ENCODE peak calls at places on chromosomes 16 and 17, in nine cellular contexts. N, Q, V, F, O, J, G, C and E are unnamed samples.

GRCh38 chr17:46264456-46265198 is 30.3 kb upstream of the LRRC37A start:
- DNase-seq in N (peak), Q (no peak), V (no peak), F (no peak), O (no peak), J (peak), G (no peak), C (no peak), E (peak)

GRCh38 chr16:57271867-57272495 is 12.5 kb downstream of the PLLP start:
- DNase-seq in N (no peak), Q (no peak), V (no peak), F (no peak), O (no peak), J (no peak), G (no peak), C (no peak), E (no peak)

GRCh38 chr17:32483451-32484019 is 3.3 kb upstream of the CDK5R1 start:
- DNase-seq in N (no peak), Q (no peak), V (no peak), F (peak), O (no peak), J (peak), G (peak), C (no peak), E (peak)

GRCh38 chr16:1193825-1194581 is 31.1 kb downstream of the TPSG1 start:
- DNase-seq in N (no peak), Q (no peak), V (no peak), F (no peak), O (no peak), J (no peak), G (no peak), C (no peak), E (no peak)

GRCh38 chr17:1928976-1929375 is 96.2 kb downstream of the RTN4RL1 start:
- DNase-seq in N (no peak), Q (no peak), V (no peak), F (no peak), O (no peak), J (no peak), G (no peak), C (no peak), E (no peak)

GRCh38 chr17:59830007-59830630 is 62.6 kb downstream of the TUBD1 start:
- DNase-seq in N (no peak), Q (no peak), V (no peak), F (no peak), O (no peak), J (no peak), G (no peak), C (no peak), E (no peak)

GRCh38 chr16:3065069-3065741 is at the start of gene IL32:
- DNase-seq in N (peak), Q (no peak), V (peak), F (no peak), O (no peak), J (no peak), G (peak), C (no peak), E (peak)

GRCh38 chr17:279776-280175 is 72.8 kb downstream of the RPH3AL start:
- DNase-seq in N (no peak), Q (no peak), V (peak), F (no peak), O (no peak), J (no peak), G (no peak), C (no peak), E (no peak)

GRCh38 chr17:44909681-44910144 is 5.6 kb downstream of the GFAP start:
- DNase-seq in N (peak), Q (no peak), V (no peak), F (no peak), O (no peak), J (no peak), G (no peak), C (no peak), E (no peak)

GRCh38 chr16:27803775-27804549 is 254.0 kb downstream of the KATNIP start:
- DNase-seq in N (no peak), Q (no peak), V (no peak), F (no peak), O (no peak), J (peak), G (no peak), C (no peak), E (no peak)

GRCh38 chr16:30185141-30185682 is 1.8 kb downstream of the CORO1A start:
- DNase-seq in N (no peak), Q (no peak), V (peak), F (no peak), O (no peak), J (no peak), G (no peak), C (no peak), E (peak)

GRCh38 chr16:20383106-20384029 is 21.2 kb downstream of the PDILT start:
- DNase-seq in N (peak), Q (no peak), V (peak), F (peak), O (peak), J (peak), G (peak), C (peak), E (no peak)

GRCh38 chr17:80428363-80428762 is 13.4 kb downstream of the ENDOV start:
- DNase-seq in N (no peak), Q (no peak), V (peak), F (no peak), O (no peak), J (no peak), G (no peak), C (no peak), E (no peak)

GRCh38 chr16:11391576-11391975 is 46.3 kb downstream of the RMI2 start:
- DNase-seq in N (no peak), Q (no peak), V (peak), F (peak), O (no peak), J (peak), G (peak), C (no peak), E (no peak)

GRCh38 chr17:73511716-73512115 is 132.5 kb downstream of the SDK2 start:
- DNase-seq in N (no peak), Q (no peak), V (no peak), F (no peak), O (no peak), J (no peak), G (no peak), C (no peak), E (no peak)
- TF ChIP-seq CTCF in N (no peak), Q (no peak), V (no peak), F (no peak), O (no peak), J (no peak), G (no peak), C (no peak), E (no peak)

GRCh38 chr17:78143214-78144145 is 2.7 kb upstream of the C17orf99 start:
- DNase-seq in N (no peak), Q (no peak), V (peak), F (no peak), O (no peak), J (no peak), G (no peak), C (no peak), E (no peak)

GRCh38 chr17:78144736-78145641 is 1.2 kb upstream of the C17orf99 start:
- DNase-seq in N (no peak), Q (no peak), V (peak), F (no peak), O (no peak), J (no peak), G (peak), C (no peak), E (no peak)

GRCh38 chr17:78142113-78142861 is 3.9 kb upstream of the C17orf99 start:
- DNase-seq in N (no peak), Q (no peak), V (peak), F (no peak), O (no peak), J (no peak), G (peak), C (no peak), E (no peak)

GRCh38 chr17:78146471-78146869 is 285 bp downstream of the C17orf99 start:
- DNase-seq in N (no peak), Q (no peak), V (no peak), F (no peak), O (no peak), J (no peak), G (no peak), C (no peak), E (no peak)

GRCh38 chr17:78144146-78144719 is 2.0 kb upstream of the C17orf99 start:
- DNase-seq in N (no peak), Q (no peak), V (peak), F (no peak), O (no peak), J (no peak), G (peak), C (no peak), E (no peak)
- TF ChIP-seq CTCF in N (no peak), Q (no peak), V (no peak), F (no peak), O (no peak), J (no peak), G (no peak), C (no peak), E (no peak)

GRCh38 chr17:75769536-75769935 is 4.5 kb upstream of the GALK1 start:
- DNase-seq in N (no peak), Q (no peak), V (peak), F (no peak), O (no peak), J (no peak), G (peak), C (no peak), E (no peak)

GRCh38 chr17:75774471-75774987 is 9.5 kb upstream of the GALK1 start:
- DNase-seq in N (no peak), Q (no peak), V (peak), F (no peak), O (no peak), J (no peak), G (peak), C (no peak), E (no peak)

GRCh38 chr17:75773121-75773807 is 8.3 kb upstream of the GALK1 start:
- DNase-seq in N (no peak), Q (no peak), V (peak), F (no peak), O (no peak), J (peak), G (no peak), C (no peak), E (no peak)

GRCh38 chr17:75773808-75774470 is 8.9 kb upstream of the GALK1 start:
- DNase-seq in N (no peak), Q (no peak), V (peak), F (peak), O (no peak), J (peak), G (no peak), C (no peak), E (no peak)

DNA sequence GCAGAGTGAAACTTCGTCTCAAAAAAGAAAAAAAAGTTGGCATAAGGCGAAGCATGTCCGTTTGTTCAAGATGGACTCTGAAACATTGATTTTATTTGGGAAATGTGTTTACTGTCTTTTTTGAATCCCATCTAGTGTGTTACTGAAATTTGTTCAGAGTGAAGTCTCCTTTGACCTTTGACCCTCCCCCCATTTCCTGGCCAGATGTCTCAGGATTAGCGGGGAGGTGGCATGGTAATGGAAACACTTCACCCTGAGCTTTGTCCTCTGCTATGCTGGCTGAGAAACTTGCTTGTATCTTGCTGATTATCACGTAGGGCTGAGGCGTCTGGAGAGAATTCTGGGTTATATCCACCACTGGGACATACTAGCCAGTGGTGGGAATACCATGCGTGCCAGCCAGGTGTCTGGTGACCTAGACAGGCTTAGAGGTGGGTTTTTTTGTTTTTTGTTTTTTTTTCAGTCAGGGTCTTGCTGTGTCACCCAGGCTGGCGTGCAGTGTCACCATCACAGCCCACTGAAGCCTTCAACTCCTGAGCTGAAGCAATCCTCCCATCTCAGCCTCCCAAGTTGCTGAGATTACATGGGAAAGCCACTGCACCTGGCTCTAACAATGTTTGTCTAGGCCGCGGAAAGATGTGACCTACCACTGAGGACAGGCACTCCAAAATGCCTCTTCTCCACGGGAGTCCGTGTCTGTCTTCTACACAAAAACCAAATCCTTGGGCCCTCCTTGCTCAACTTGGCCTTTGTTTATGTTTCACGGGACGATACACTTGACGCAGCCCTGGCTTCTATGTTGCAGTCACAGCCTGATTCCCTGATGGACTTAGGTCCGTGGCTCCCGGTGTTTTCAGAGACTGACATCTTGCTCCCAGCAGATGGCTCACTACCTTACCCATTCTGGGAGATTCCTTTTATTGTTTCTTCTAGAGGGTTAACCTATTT is 6.6 kb upstream of the GALK1 start:
- DNase-seq in N (no peak), Q (no peak), V (peak), F (no peak), O (no peak), J (peak), G (peak), C (no peak), E (no peak)
- TF ChIP-seq CTCF in N (no peak), Q (no peak), V (no peak), F (no peak), O (no peak), J (no peak), G (no peak), C (no peak), E (no peak)

GRCh38 chr16:53449816-53450517 is 15.7 kb downstream of the RBL2 start:
- DNase-seq in N (no peak), Q (no peak), V (no peak), F (no peak), O (no peak), J (no peak), G (no peak), C (no peak), E (no peak)
- TF ChIP-seq CTCF in N (no peak), Q (no peak), V (no peak), F (no peak), O (no peak), J (no peak), G (no peak), C (no peak), E (no peak)

GRCh38 chr16:73140944-73141343 is 93.0 kb upstream of the ZFHX3 start:
- DNase-seq in N (no peak), Q (no peak), V (no peak), F (no peak), O (no peak), J (no peak), G (no peak), C (no peak), E (no peak)
- TF ChIP-seq CTCF in N (no peak), Q (no peak), V (no peak), F (no peak), O (no peak), J (no peak), G (no peak), C (no peak), E (no peak)

DNA sequence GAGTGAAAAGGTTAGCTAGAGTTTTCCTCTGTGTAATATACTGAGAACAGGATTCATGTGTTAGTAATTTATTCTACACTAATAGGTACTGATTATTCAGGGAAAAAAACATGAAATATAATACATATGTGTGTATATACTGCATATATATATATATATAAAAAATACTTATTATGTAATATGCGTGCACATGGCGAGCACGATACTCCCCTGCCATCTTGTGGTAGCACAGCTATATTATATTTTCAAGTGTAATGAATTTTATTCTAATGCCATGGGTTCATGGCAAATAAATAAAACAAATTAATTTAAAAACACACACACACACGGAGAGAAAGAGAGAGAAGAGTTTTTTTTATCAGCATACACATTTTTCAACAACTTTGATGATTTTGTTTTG is 460.6 kb downstream of the KCNJ2 start:
- DNase-seq in N (no peak), Q (no peak), V (no peak), F (no peak), O (no peak), J (no peak), G (no peak), C (no peak), E (no peak)
- TF ChIP-seq CTCF in N (no peak), Q (no peak), V (no peak), F (no peak), O (peak), J (no peak), G (no peak), C (no peak), E (no peak)